ENCODE peak calls at places on chromosomes 3 and 15, in ten cellular contexts. One of them, this sample, is unnamed.
A peak's percentile ranks its signal among the peaks of the same experiment; 100 is the strongest.

GRCh38 chr3:66496731-66497130 is 4.1 kb downstream of the LRIG1 start:
- DNase-seq in IMR-90: no peak
- DNase-seq in AG09319: no peak
- DNase-seq in RWPE1: no peak
- DNase-seq in GM12865: no peak
- DNase-seq in fibroblast of pulmonary artery: no peak
- DNase-seq in B cell: no peak
- DNase-seq in GM10248: no peak
- DNase-seq in suprapubic skin: no peak
- DNase-seq in neural progenitor cell: no peak
- DNase-seq in this sample: no peak

GRCh38 chr15:35181538-35181937 is 96.4 kb upstream of the NANOGP8 start:
- DNase-seq in IMR-90: peak; percentile 63
- DNase-seq in AG09319: no peak
- DNase-seq in RWPE1: no peak
- DNase-seq in GM12865: peak; percentile 25
- DNase-seq in fibroblast of pulmonary artery: peak; percentile 60
- DNase-seq in B cell: no peak
- DNase-seq in GM10248: no peak
- DNase-seq in suprapubic skin: no peak
- DNase-seq in neural progenitor cell: no peak
- DNase-seq in this sample: no peak

GRCh38 chr3:105166893-105167292 is 199.8 kb upstream of the ALCAM start:
- DNase-seq in IMR-90: peak; percentile 83
- DNase-seq in AG09319: peak; percentile 7
- DNase-seq in RWPE1: no peak
- DNase-seq in GM12865: no peak
- DNase-seq in fibroblast of pulmonary artery: peak; percentile 18
- DNase-seq in B cell: no peak
- DNase-seq in GM10248: no peak
- DNase-seq in suprapubic skin: no peak
- DNase-seq in neural progenitor cell: no peak
- DNase-seq in this sample: no peak

GRCh38 chr3:104323226-104323625 is 1043.5 kb upstream of the ALCAM start:
- DNase-seq in IMR-90: no peak
- DNase-seq in AG09319: no peak
- DNase-seq in RWPE1: no peak
- DNase-seq in GM12865: no peak
- DNase-seq in fibroblast of pulmonary artery: no peak
- DNase-seq in B cell: no peak
- DNase-seq in GM10248: no peak
- DNase-seq in suprapubic skin: no peak
- DNase-seq in neural progenitor cell: no peak
- DNase-seq in this sample: no peak

GRCh38 chr3:115758076-115758763 is 134.9 kb downstream of the GAP43 start:
- DNase-seq in IMR-90: no peak
- DNase-seq in AG09319: no peak
- DNase-seq in RWPE1: no peak
- DNase-seq in GM12865: no peak
- DNase-seq in fibroblast of pulmonary artery: peak; percentile 27
- DNase-seq in B cell: no peak
- DNase-seq in GM10248: no peak
- DNase-seq in suprapubic skin: no peak
- DNase-seq in neural progenitor cell: no peak
- DNase-seq in this sample: no peak

GRCh38 chr15:53658827-53659226 is 100.6 kb downstream of the WDR72 start:
- DNase-seq in IMR-90: no peak
- DNase-seq in AG09319: no peak
- DNase-seq in RWPE1: no peak
- DNase-seq in GM12865: no peak
- DNase-seq in fibroblast of pulmonary artery: no peak
- DNase-seq in B cell: no peak
- DNase-seq in GM10248: no peak
- DNase-seq in suprapubic skin: no peak
- DNase-seq in neural progenitor cell: peak; percentile 36
- DNase-seq in this sample: no peak

GRCh38 chr15:95152741-95153140 is 921.4 kb downstream of the MCTP2 start:
- DNase-seq in IMR-90: no peak
- DNase-seq in AG09319: no peak
- DNase-seq in RWPE1: no peak
- DNase-seq in GM12865: no peak
- DNase-seq in fibroblast of pulmonary artery: no peak
- DNase-seq in B cell: no peak
- DNase-seq in GM10248: no peak
- DNase-seq in suprapubic skin: no peak
- DNase-seq in neural progenitor cell: no peak
- DNase-seq in this sample: no peak

GRCh38 chr3:105944721-105945120 is 75.9 kb upstream of the CBLB start:
- DNase-seq in IMR-90: peak; percentile 88
- DNase-seq in AG09319: no peak
- DNase-seq in RWPE1: peak; percentile 69
- DNase-seq in GM12865: no peak
- DNase-seq in fibroblast of pulmonary artery: peak; percentile 43
- DNase-seq in B cell: no peak
- DNase-seq in GM10248: no peak
- DNase-seq in suprapubic skin: no peak
- DNase-seq in neural progenitor cell: no peak
- DNase-seq in this sample: no peak

GRCh38 chr3:175146258-175146657 is 287.1 kb downstream of the NAALADL2 start:
- DNase-seq in IMR-90: peak; percentile 56
- DNase-seq in AG09319: no peak
- DNase-seq in RWPE1: no peak
- DNase-seq in GM12865: no peak
- DNase-seq in fibroblast of pulmonary artery: peak; percentile 53
- DNase-seq in B cell: no peak
- DNase-seq in GM10248: no peak
- DNase-seq in suprapubic skin: no peak
- DNase-seq in neural progenitor cell: no peak
- DNase-seq in this sample: no peak

GRCh38 chr15:84953726-84954125 is 27.9 kb upstream of the PDE8A start:
- DNase-seq in IMR-90: no peak
- DNase-seq in AG09319: no peak
- DNase-seq in RWPE1: no peak
- DNase-seq in GM12865: no peak
- DNase-seq in fibroblast of pulmonary artery: no peak
- DNase-seq in B cell: no peak
- DNase-seq in GM10248: no peak
- DNase-seq in suprapubic skin: no peak
- DNase-seq in neural progenitor cell: no peak
- DNase-seq in this sample: no peak

GRCh38 chr15:100394726-100395125 is 53.0 kb upstream of the ADAMTS17 start:
- DNase-seq in IMR-90: no peak
- DNase-seq in AG09319: no peak
- DNase-seq in RWPE1: no peak
- DNase-seq in GM12865: no peak
- DNase-seq in fibroblast of pulmonary artery: no peak
- DNase-seq in B cell: no peak
- DNase-seq in GM10248: no peak
- DNase-seq in suprapubic skin: no peak
- DNase-seq in neural progenitor cell: no peak
- DNase-seq in this sample: no peak

GRCh38 chr15:91897585-91898372 is 44.3 kb downstream of the SLCO3A1 start:
- DNase-seq in IMR-90: no peak
- DNase-seq in AG09319: no peak
- DNase-seq in RWPE1: no peak
- DNase-seq in GM12865: no peak
- DNase-seq in fibroblast of pulmonary artery: no peak
- DNase-seq in B cell: no peak
- DNase-seq in GM10248: no peak
- DNase-seq in suprapubic skin: no peak
- DNase-seq in neural progenitor cell: no peak
- DNase-seq in this sample: no peak

GRCh38 chr3:188001926-188002325 is 152.0 kb upstream of the LPP start:
- DNase-seq in IMR-90: no peak
- DNase-seq in AG09319: no peak
- DNase-seq in RWPE1: no peak
- DNase-seq in GM12865: no peak
- DNase-seq in fibroblast of pulmonary artery: no peak
- DNase-seq in B cell: no peak
- DNase-seq in GM10248: no peak
- DNase-seq in suprapubic skin: no peak
- DNase-seq in neural progenitor cell: no peak
- DNase-seq in this sample: no peak

DNA sequence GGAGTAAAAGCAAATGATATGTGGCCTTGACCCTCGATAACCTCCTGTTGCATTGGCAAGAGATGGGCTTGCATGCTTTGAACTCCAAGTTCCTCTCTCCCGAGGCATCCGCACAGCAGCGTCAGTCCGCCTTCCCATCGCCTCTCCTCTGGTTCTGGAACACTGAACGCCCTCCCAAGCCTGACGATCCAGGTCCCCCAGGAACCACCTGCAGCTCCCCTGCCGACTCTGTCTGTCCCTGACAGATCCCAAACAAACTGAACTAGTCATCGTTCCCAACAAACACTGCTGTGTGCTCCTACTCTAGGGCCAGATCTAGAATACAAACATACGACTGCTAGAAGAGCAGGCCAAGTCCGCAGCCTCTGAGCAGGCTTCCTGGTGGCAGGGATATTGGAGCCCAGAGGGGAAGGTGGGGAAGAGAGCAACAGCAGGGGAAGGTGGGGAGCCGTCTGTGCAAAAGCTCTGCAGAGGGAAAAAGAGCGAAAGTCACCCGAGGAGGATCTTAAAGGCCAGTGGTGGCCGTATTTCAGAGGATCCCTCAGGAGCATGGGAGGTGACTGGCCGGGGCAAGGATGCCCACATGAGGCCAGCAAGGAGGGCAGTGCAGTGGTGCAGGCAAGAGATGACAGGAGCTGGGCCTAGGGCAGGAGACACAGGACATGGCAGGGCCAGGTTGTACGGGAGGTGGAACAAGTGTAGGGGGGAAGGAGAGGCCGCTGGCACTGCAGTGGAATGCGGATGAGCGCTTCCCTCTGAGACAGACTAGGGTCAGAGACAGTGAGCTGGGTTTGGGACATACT is 50.8 kb downstream of the PCSK6 start:
- DNase-seq in IMR-90: no peak
- DNase-seq in AG09319: no peak
- DNase-seq in RWPE1: no peak
- DNase-seq in GM12865: no peak
- DNase-seq in fibroblast of pulmonary artery: no peak
- DNase-seq in B cell: no peak
- DNase-seq in GM10248: no peak
- DNase-seq in suprapubic skin: no peak
- DNase-seq in neural progenitor cell: no peak
- DNase-seq in this sample: no peak
- TF ChIP-seq CTCF in IMR-90: no peak
- TF ChIP-seq CTCF in AG09319: no peak
- TF ChIP-seq CTCF in RWPE1: no peak
- TF ChIP-seq CTCF in GM12865: no peak
- TF ChIP-seq CTCF in fibroblast of pulmonary artery: no peak
- TF ChIP-seq CTCF in B cell: no peak
- TF ChIP-seq CTCF in GM10248: no peak
- TF ChIP-seq CTCF in suprapubic skin: no peak
- TF ChIP-seq CTCF in neural progenitor cell: no peak
- TF ChIP-seq CTCF in this sample: no peak

GRCh38 chr3:195855471-195856409 is 44.0 kb upstream of the MUC4 start:
- DNase-seq in IMR-90: no peak
- DNase-seq in AG09319: no peak
- DNase-seq in RWPE1: no peak
- DNase-seq in GM12865: no peak
- DNase-seq in fibroblast of pulmonary artery: no peak
- DNase-seq in B cell: no peak
- DNase-seq in GM10248: no peak
- DNase-seq in suprapubic skin: no peak
- DNase-seq in neural progenitor cell: no peak
- DNase-seq in this sample: no peak
- TF ChIP-seq CTCF in IMR-90: no peak
- TF ChIP-seq CTCF in AG09319: no peak
- TF ChIP-seq CTCF in RWPE1: peak; percentile 26
- TF ChIP-seq CTCF in GM12865: no peak
- TF ChIP-seq CTCF in fibroblast of pulmonary artery: no peak
- TF ChIP-seq CTCF in B cell: no peak
- TF ChIP-seq CTCF in GM10248: no peak
- TF ChIP-seq CTCF in suprapubic skin: peak; percentile 42
- TF ChIP-seq CTCF in neural progenitor cell: no peak
- TF ChIP-seq CTCF in this sample: peak; percentile 17

GRCh38 chr15:68278345-68279217 is 1.0 kb downstream of the FEM1B start:
- DNase-seq in IMR-90: peak; percentile 35
- DNase-seq in AG09319: no peak
- DNase-seq in RWPE1: peak; percentile 24
- DNase-seq in GM12865: peak; percentile 23
- DNase-seq in fibroblast of pulmonary artery: no peak
- DNase-seq in B cell: no peak
- DNase-seq in GM10248: no peak
- DNase-seq in suprapubic skin: no peak
- DNase-seq in neural progenitor cell: no peak
- DNase-seq in this sample: no peak
- TF ChIP-seq CTCF in IMR-90: peak; percentile 42
- TF ChIP-seq CTCF in AG09319: peak; percentile 32
- TF ChIP-seq CTCF in RWPE1: peak; percentile 62
- TF ChIP-seq CTCF in GM12865: peak; percentile 51
- TF ChIP-seq CTCF in fibroblast of pulmonary artery: peak; percentile 30
- TF ChIP-seq CTCF in B cell: peak; percentile 68
- TF ChIP-seq CTCF in GM10248: peak; percentile 55
- TF ChIP-seq CTCF in suprapubic skin: peak; percentile 42
- TF ChIP-seq CTCF in neural progenitor cell: peak; percentile 62
- TF ChIP-seq CTCF in this sample: peak; percentile 50

GRCh38 chr3:68007621-68008226 is 353.3 kb upstream of the SUCLG2 start:
- DNase-seq in IMR-90: no peak
- DNase-seq in AG09319: no peak
- DNase-seq in RWPE1: no peak
- DNase-seq in GM12865: no peak
- DNase-seq in fibroblast of pulmonary artery: no peak
- DNase-seq in B cell: no peak
- DNase-seq in GM10248: no peak
- DNase-seq in suprapubic skin: no peak
- DNase-seq in neural progenitor cell: peak; percentile 73
- DNase-seq in this sample: no peak
- TF ChIP-seq CTCF in IMR-90: no peak
- TF ChIP-seq CTCF in AG09319: no peak
- TF ChIP-seq CTCF in RWPE1: no peak
- TF ChIP-seq CTCF in GM12865: no peak
- TF ChIP-seq CTCF in fibroblast of pulmonary artery: no peak
- TF ChIP-seq CTCF in B cell: no peak
- TF ChIP-seq CTCF in GM10248: no peak
- TF ChIP-seq CTCF in suprapubic skin: no peak
- TF ChIP-seq CTCF in neural progenitor cell: peak; percentile 64
- TF ChIP-seq CTCF in this sample: no peak

DNA sequence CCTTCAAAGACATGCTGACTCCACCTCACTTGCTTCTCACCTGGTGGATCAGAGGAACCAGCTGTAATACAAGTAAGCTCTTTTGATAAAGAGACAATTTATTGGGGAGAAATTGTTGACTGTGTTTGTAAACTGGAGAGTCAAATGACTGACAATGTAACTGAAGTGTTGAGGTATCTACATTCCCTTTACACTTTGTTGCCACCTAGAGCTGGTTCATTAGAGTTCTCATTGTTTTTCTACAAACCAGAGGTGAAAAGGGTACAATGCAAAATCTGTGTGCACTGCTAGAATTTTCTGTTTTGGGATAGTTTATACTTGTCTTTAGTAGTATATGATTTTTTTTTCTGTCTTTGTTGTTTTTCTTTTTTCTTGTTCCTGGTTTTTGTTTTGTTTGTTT is 8.7 kb upstream of the LRRC58 start:
- DNase-seq in IMR-90: no peak
- DNase-seq in AG09319: no peak
- DNase-seq in RWPE1: no peak
- DNase-seq in GM12865: no peak
- DNase-seq in fibroblast of pulmonary artery: no peak
- DNase-seq in B cell: no peak
- DNase-seq in GM10248: no peak
- DNase-seq in suprapubic skin: no peak
- DNase-seq in neural progenitor cell: no peak
- DNase-seq in this sample: no peak
- TF ChIP-seq CTCF in IMR-90: no peak
- TF ChIP-seq CTCF in AG09319: no peak
- TF ChIP-seq CTCF in RWPE1: no peak
- TF ChIP-seq CTCF in GM12865: no peak
- TF ChIP-seq CTCF in fibroblast of pulmonary artery: no peak
- TF ChIP-seq CTCF in B cell: no peak
- TF ChIP-seq CTCF in GM10248: peak; percentile 14
- TF ChIP-seq CTCF in suprapubic skin: no peak
- TF ChIP-seq CTCF in neural progenitor cell: no peak
- TF ChIP-seq CTCF in this sample: no peak